ENCODE peak calls at places on chromosome 9, in six cellular contexts. A is cerebellar cortex; Z is GM13977; W is activated naive CD8-positive, alpha-beta T cell treated with anti-CD3 and anti-CD28 coated beads, Interleukin-2, amount 50 U/mL, for 24 hours; Y is cardiac fibroblast; D is fibroblast of pulmonary artery. I is an unnamed sample.

GRCh38 chr9:133935328-133936040 is 56.6 kb downstream of the VAV2 start:
- DNase-seq in Y (peak), Z (no peak), A (peak), D (peak), W (no peak), I (peak)

GRCh38 chr9:100070071-100070470 is 28.7 kb downstream of the ERP44 start:
- DNase-seq in Z (no peak), W (no peak), A (no peak), Y (no peak), D (no peak), I (no peak)

GRCh38 chr9:95102001-95102433 is 215.5 kb downstream of the FANCC start:
- DNase-seq in W (no peak), D (no peak), Z (no peak), A (peak), Y (no peak), I (no peak)

GRCh38 chr9:32571969-32572899 is 725 bp downstream of the NDUFB6 start:
- DNase-seq in A (peak), Z (peak), W (peak), Y (peak), D (peak), I (peak)

GRCh38 chr9:89903076-89903475 is 298.3 kb downstream of the GADD45G start:
- DNase-seq in Z (no peak), W (no peak), A (peak), Y (no peak), D (no peak), I (no peak)

GRCh38 chr9:90578116-90578815 is 64.4 kb downstream of the DIRAS2 start:
- DNase-seq in A (peak), Z (no peak), Y (no peak), W (no peak), D (no peak), I (no peak)

GRCh38 chr9:84789463-84789830 is 119.9 kb downstream of the NTRK2 start:
- DNase-seq in Y (no peak), A (no peak), Z (no peak), W (no peak), D (no peak), I (no peak)

GRCh38 chr9:114433720-114434255 is 46.0 kb upstream of the AKNA start:
- DNase-seq in Z (no peak), Y (no peak), W (no peak), A (no peak), D (no peak), I (no peak)

GRCh38 chr9:114307323-114308250 is 15.3 kb upstream of the ORM1 start:
- DNase-seq in W (no peak), D (peak), Y (peak), Z (no peak), A (no peak), I (peak)

GRCh38 chr9:99634185-99634584 is 187.5 kb upstream of the NR4A3 start:
- DNase-seq in W (no peak), Y (no peak), Z (no peak), D (no peak), A (no peak), I (no peak)

GRCh38 chr9:4769321-4770080 is 23.2 kb upstream of the RCL1 start:
- DNase-seq in A (no peak), Y (peak), Z (peak), D (peak), W (peak), I (peak)

GRCh38 chr9:27371382-27371781 is 74.4 kb upstream of the EQTN start:
- DNase-seq in D (no peak), W (no peak), Y (no peak), Z (no peak), A (no peak), I (no peak)

GRCh38 chr9:89865357-89865756 is 260.5 kb downstream of the GADD45G start:
- DNase-seq in W (no peak), Z (no peak), Y (no peak), A (no peak), D (no peak), I (no peak)

GRCh38 chr9:127785023-127785932 is 556 bp upstream of the CDK9 start:
- DNase-seq in A (peak), Y (peak), W (peak), Z (peak), D (peak), I (peak)

GRCh38 chr9:79939819-79940218 is 368.1 kb downstream of the TLE4 start:
- DNase-seq in D (no peak), A (peak), Y (no peak), W (no peak), Z (no peak), I (no peak)

GRCh38 chr9:76996700-76997099 is 22.8 kb upstream of the FOXB2 start:
- DNase-seq in D (peak), W (no peak), A (peak), Y (peak), Z (peak), I (no peak)

GRCh38 chr9:136267261-136268111 is 21.9 kb upstream of the QSOX2 start:
- DNase-seq in Z (peak), Y (peak), A (peak), W (peak), D (peak), I (peak)

GRCh38 chr9:91026266-91026665 is 224.6 kb downstream of the SYK start:
- DNase-seq in Y (no peak), Z (no peak), W (no peak), D (no peak), A (no peak), I (no peak)

GRCh38 chr9:113139225-113139829 is 11.5 kb upstream of the SLC31A2 start:
- DNase-seq in Z (no peak), A (no peak), W (no peak), Y (no peak), D (no peak), I (no peak)

GRCh38 chr9:75083188-75083976 is 4.6 kb downstream of the NMRK1 start:
- DNase-seq in A (peak), Z (no peak), D (no peak), W (peak), Y (no peak), I (no peak)

GRCh38 chr9:36091028-36091953 is 45.2 kb upstream of the GLIPR2 start:
- DNase-seq in D (peak), W (no peak), Z (no peak), Y (peak), A (peak), I (peak)

GRCh38 chr9:134591082-134591571 is 50.5 kb upstream of the COL5A1 start:
- DNase-seq in Y (no peak), W (no peak), D (no peak), A (no peak), Z (no peak), I (no peak)

GRCh38 chr9:119559986-119560385 is 190.8 kb upstream of the BRINP1 start:
- DNase-seq in Z (no peak), Y (no peak), W (no peak), D (no peak), A (no peak), I (no peak)

GRCh38 chr9:124320062-124320973 is 62.6 kb downstream of the NEK6 start:
- DNase-seq in Z (peak), A (peak), W (peak), Y (peak), D (peak), I (peak)

GRCh38 chr9:70672136-70672535 is 257.7 kb upstream of the KLF9 start:
- DNase-seq in D (peak), A (no peak), W (no peak), Y (peak), Z (no peak), I (no peak)

GRCh38 chr9:3224931-3225330 is 300.9 kb downstream of the RFX3 start:
- DNase-seq in W (no peak), A (peak), Y (no peak), D (peak), Z (no peak), I (no peak)

GRCh38 chr9:12785251-12785880 is 10.5 kb downstream of the LURAP1L start:
- DNase-seq in W (no peak), Y (peak), Z (no peak), D (no peak), A (peak), I (peak)

GRCh38 chr9:130368631-130369103 is 76.1 kb upstream of the ASS1 start:
- DNase-seq in Y (no peak), A (no peak), W (peak), Z (no peak), D (no peak), I (no peak)

GRCh38 chr9:120066315-120066714 is 513.7 kb downstream of the CDK5RAP2 start:
- DNase-seq in Y (peak), Z (no peak), D (no peak), A (no peak), W (no peak), I (no peak)

GRCh38 chr9:2181794-2182193 is 166.6 kb downstream of the SMARCA2 start:
- DNase-seq in W (peak), Z (no peak), Y (peak), D (peak), A (no peak), I (peak)

GRCh38 chr9:121573717-121574485 is 74.3 kb upstream of the GGTA1 start:
- DNase-seq in W (no peak), D (no peak), Z (no peak), Y (no peak), A (peak), I (no peak)

GRCh38 chr9:135463140-135463539 is 16.4 kb upstream of the PPP1R26 start:
- DNase-seq in Z (no peak), Y (peak), W (no peak), D (no peak), A (no peak), I (peak)

GRCh38 chr9:124870723-124871122 is 8.8 kb downstream of the ARPC5L start:
- DNase-seq in Z (no peak), D (no peak), A (no peak), Y (no peak), W (peak), I (no peak)